ENCODE peak calls at places on chromosomes 7 and 10, in four cellular contexts. One of them, this sample, is unnamed.

GRCh38 chr10:63711866-63712716 is 190.9 kb downstream of the REEP3 start:
- DNase-seq in fibroblast of pulmonary artery: peak
- DNase-seq in body of pancreas: peak
- DNase-seq in sigmoid colon: peak
- DNase-seq in this sample: peak

GRCh38 chr7:71636329-71636728 is 504.4 kb downstream of the GALNT17 start:
- DNase-seq in fibroblast of pulmonary artery: no peak
- DNase-seq in body of pancreas: no peak
- DNase-seq in sigmoid colon: no peak
- DNase-seq in this sample: no peak

GRCh38 chr7:112296416-112296815 is 89.9 kb downstream of the ZNF277 start:
- DNase-seq in fibroblast of pulmonary artery: peak
- DNase-seq in body of pancreas: no peak
- DNase-seq in sigmoid colon: no peak
- DNase-seq in this sample: no peak

GRCh38 chr10:99329891-99330674 is 927 bp downstream of the CNNM1 start:
- DNase-seq in fibroblast of pulmonary artery: peak
- DNase-seq in body of pancreas: peak
- DNase-seq in sigmoid colon: peak
- DNase-seq in this sample: no peak

GRCh38 chr7:69422473-69423102 is 175.7 kb upstream of the AUTS2 start:
- DNase-seq in fibroblast of pulmonary artery: no peak
- DNase-seq in body of pancreas: no peak
- DNase-seq in sigmoid colon: no peak
- DNase-seq in this sample: no peak

GRCh38 chr7:17558558-17559332 is 260.3 kb downstream of the AHR start:
- DNase-seq in fibroblast of pulmonary artery: no peak
- DNase-seq in body of pancreas: no peak
- DNase-seq in sigmoid colon: no peak
- DNase-seq in this sample: no peak

GRCh38 chr7:98617051-98617959 is at the start of gene NPTX2:
- DNase-seq in fibroblast of pulmonary artery: peak
- DNase-seq in body of pancreas: peak
- DNase-seq in sigmoid colon: no peak
- DNase-seq in this sample: peak

GRCh38 chr7:148385009-148385682 is 205.4 kb upstream of the C7orf33 start:
- DNase-seq in fibroblast of pulmonary artery: no peak
- DNase-seq in body of pancreas: no peak
- DNase-seq in sigmoid colon: no peak
- DNase-seq in this sample: no peak

GRCh38 chr7:37824987-37825509 is 23.3 kb upstream of the NME8 start:
- DNase-seq in fibroblast of pulmonary artery: no peak
- DNase-seq in body of pancreas: no peak
- DNase-seq in sigmoid colon: no peak
- DNase-seq in this sample: no peak

GRCh38 chr10:45375101-45375500 is 1.1 kb downstream of the ALOX5 start:
- DNase-seq in fibroblast of pulmonary artery: no peak
- DNase-seq in body of pancreas: no peak
- DNase-seq in sigmoid colon: no peak
- DNase-seq in this sample: no peak
- H3K4me3 ChIP-seq in fibroblast of pulmonary artery: no peak
- H3K4me3 ChIP-seq in body of pancreas: no peak
- H3K4me3 ChIP-seq in sigmoid colon: no peak
- H3K4me3 ChIP-seq in this sample: peak

DNA sequence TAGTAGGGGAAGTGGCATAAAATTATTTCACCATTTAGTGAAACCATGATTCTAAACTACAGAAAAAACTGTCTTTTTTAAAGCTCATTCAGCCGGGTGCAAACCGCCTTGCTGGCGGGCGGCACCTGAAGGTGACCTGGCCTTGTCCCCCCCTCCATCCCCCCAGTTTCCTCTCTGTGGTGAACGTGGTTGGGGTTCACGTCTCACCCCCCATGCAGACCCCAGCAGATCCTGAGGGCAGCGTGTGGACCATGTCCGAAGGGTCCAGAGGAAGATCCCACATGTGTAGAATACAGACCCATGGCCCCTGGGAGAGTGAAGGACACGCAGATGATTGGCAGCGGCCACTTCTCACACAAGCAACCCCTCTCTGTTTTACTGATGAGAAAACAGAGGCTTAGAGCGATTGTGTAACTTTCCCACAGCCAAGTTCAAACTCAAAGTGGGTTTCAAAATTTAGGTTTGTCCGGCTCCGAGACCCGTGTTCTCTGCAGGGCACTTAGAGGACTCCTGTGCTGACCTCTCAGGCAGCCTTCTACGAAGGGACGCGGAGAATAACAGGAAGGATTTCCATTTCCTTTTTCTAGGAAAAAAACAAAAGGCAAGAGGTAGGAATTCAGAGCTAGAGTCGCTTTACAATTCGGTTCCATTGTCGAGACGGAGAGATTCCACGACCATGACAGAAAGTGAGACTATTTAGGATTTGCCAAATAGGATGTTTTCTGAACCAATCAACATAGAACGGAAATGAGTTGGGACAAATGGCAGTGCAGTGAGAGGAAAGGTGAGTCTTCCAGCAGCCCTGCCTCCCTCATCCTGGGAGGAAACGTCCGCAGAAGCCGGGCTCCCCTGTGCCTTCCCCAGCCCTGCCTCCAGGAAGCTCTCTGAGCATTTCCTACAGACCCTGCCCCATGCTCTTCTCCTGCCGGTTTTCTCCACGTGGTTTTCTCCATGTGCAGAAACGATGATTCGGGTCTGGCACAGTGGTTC is 67.6 kb upstream of the PITRM1 start:
- DNase-seq in fibroblast of pulmonary artery: no peak
- DNase-seq in body of pancreas: no peak
- DNase-seq in sigmoid colon: no peak
- DNase-seq in this sample: no peak
- H3K4me3 ChIP-seq in fibroblast of pulmonary artery: no peak
- H3K4me3 ChIP-seq in body of pancreas: no peak
- H3K4me3 ChIP-seq in sigmoid colon: no peak
- H3K4me3 ChIP-seq in this sample: peak

GRCh38 chr7:35261476-35262285 is 7.8 kb upstream of the TBX20 start:
- DNase-seq in fibroblast of pulmonary artery: no peak
- DNase-seq in body of pancreas: no peak
- DNase-seq in sigmoid colon: peak
- DNase-seq in this sample: no peak

GRCh38 chr7:35260254-35260653 is 6.4 kb upstream of the TBX20 start:
- DNase-seq in fibroblast of pulmonary artery: no peak
- DNase-seq in body of pancreas: no peak
- DNase-seq in sigmoid colon: no peak
- DNase-seq in this sample: no peak

GRCh38 chr7:35259555-35259954 is 5.7 kb upstream of the TBX20 start:
- DNase-seq in fibroblast of pulmonary artery: peak
- DNase-seq in body of pancreas: no peak
- DNase-seq in sigmoid colon: no peak
- DNase-seq in this sample: no peak

GRCh38 chr7:35258891-35259537 is 5.1 kb upstream of the TBX20 start:
- DNase-seq in fibroblast of pulmonary artery: no peak
- DNase-seq in body of pancreas: no peak
- DNase-seq in sigmoid colon: no peak
- DNase-seq in this sample: no peak

DNA sequence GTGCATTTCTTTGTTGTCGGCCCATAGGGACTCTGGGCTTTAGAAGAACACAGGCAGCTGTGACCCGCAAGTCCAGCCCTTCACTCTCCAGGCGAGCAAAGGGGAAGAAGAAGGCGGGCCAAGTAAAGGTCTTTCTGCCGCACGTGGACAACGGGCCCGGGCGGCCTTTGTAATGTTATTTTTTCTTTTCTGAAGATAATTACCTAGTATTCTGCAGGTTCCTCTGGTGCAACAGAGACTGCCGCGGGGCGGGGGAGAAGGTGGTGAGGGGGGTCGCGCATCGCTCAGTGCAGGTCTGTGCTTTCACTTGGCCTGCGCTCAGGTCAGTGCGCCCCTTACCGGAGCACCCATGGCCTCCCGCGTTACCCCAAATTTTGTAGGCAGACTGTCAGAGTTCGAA is 7.1 kb upstream of the TBX20 start:
- DNase-seq in fibroblast of pulmonary artery: no peak
- DNase-seq in body of pancreas: no peak
- DNase-seq in sigmoid colon: no peak
- DNase-seq in this sample: no peak
- H3K4me3 ChIP-seq in fibroblast of pulmonary artery: no peak
- H3K4me3 ChIP-seq in body of pancreas: no peak
- H3K4me3 ChIP-seq in sigmoid colon: no peak
- H3K4me3 ChIP-seq in this sample: no peak

DNA sequence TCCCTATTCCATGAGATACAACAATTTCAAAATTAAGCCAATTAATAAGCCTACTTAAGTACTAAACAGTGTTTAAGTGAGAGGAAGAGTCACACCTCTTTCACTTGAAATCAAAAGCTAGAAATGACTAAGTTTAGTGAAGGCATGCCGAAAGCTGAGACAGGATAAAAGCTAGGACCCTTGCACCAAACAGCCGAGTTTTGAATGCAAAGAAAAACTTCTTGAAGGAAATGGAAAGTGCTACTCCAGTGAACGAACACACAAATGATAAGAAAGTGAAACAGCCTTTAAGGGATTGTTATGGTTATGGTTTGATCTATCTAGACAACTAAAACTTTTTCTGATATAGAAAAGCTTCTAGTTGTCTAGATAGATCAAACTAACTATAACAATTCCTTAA is 135.4 kb upstream of the KMT2E start:
- DNase-seq in fibroblast of pulmonary artery: no peak
- DNase-seq in body of pancreas: no peak
- DNase-seq in sigmoid colon: no peak
- DNase-seq in this sample: no peak
- H3K4me3 ChIP-seq in fibroblast of pulmonary artery: no peak
- H3K4me3 ChIP-seq in body of pancreas: no peak
- H3K4me3 ChIP-seq in sigmoid colon: no peak
- H3K4me3 ChIP-seq in this sample: no peak

GRCh38 chr7:121873795-121874194 is 834 bp downstream of the PTPRZ1 start:
- DNase-seq in fibroblast of pulmonary artery: peak
- DNase-seq in body of pancreas: no peak
- DNase-seq in sigmoid colon: no peak
- DNase-seq in this sample: no peak
- H3K4me3 ChIP-seq in fibroblast of pulmonary artery: peak
- H3K4me3 ChIP-seq in body of pancreas: peak
- H3K4me3 ChIP-seq in sigmoid colon: peak
- H3K4me3 ChIP-seq in this sample: peak

GRCh38 chr10:24467094-24467493 is 256.6 kb downstream of the ARHGAP21 start:
- DNase-seq in fibroblast of pulmonary artery: no peak
- DNase-seq in body of pancreas: no peak
- DNase-seq in sigmoid colon: no peak
- DNase-seq in this sample: no peak
- H3K4me3 ChIP-seq in fibroblast of pulmonary artery: peak
- H3K4me3 ChIP-seq in body of pancreas: no peak
- H3K4me3 ChIP-seq in sigmoid colon: no peak
- H3K4me3 ChIP-seq in this sample: peak